ENCODE peak calls at places on chromosomes 4 and X, in nine cellular contexts. K, D, G, B, P, Y, C, E and F are unnamed samples.
A peak's percentile ranks its signal among the peaks of the same experiment; 100 is the strongest.

GRCh38 chr4:135382280-135382679 is 1180.7 kb upstream of the PABPC4L start:
- DNase-seq in K (no peak), D (no peak), G (no peak), B (no peak), P (no peak), Y (no peak), C (no peak), E (no peak), F (no peak)

GRCh38 chr4:85792576-85792975 is 317.6 kb downstream of the ARHGAP24 start:
- DNase-seq in K (no peak), D (no peak), G (no peak), B (no peak), P (no peak), Y (no peak), C (no peak), E (no peak), F (no peak)

GRCh38 chr4:45931151-45931550 is 192.7 kb downstream of the GABRG1 start:
- DNase-seq in K (no peak), D (no peak), G (no peak), B (no peak), P (no peak), Y (no peak), C (no peak), E (no peak), F (no peak)

GRCh38 chrX:136268051-136269048 is 17.1 kb upstream of the MAP7D3 start:
- DNase-seq in K (peak; percentile 7), D (peak; percentile 23), G (peak; percentile 30), B (peak; percentile 25), P (peak; percentile 51), Y (peak; percentile 15), C (no peak), E (no peak), F (no peak)

GRCh38 chr4:41681054-41681453 is 67.5 kb downstream of the PHOX2B start:
- DNase-seq in K (no peak), D (no peak), G (no peak), B (no peak), P (no peak), Y (no peak), C (no peak), E (no peak), F (no peak)

GRCh38 chr4:77385124-77385969 is 220.3 kb upstream of the CXCL13 start:
- DNase-seq in K (peak; percentile 54), D (peak; percentile 43), G (peak; percentile 75), B (peak; percentile 52), P (peak; percentile 52), Y (peak; percentile 20), C (peak; percentile 41), E (peak; percentile 15), F (no peak)

GRCh38 chrX:73289039-73289438 is 74.4 kb upstream of the NAP1L2 start:
- DNase-seq in K (no peak), D (no peak), G (no peak), B (no peak), P (no peak), Y (no peak), C (no peak), E (no peak), F (no peak)

GRCh38 chr4:88108747-88109122 is 49.7 kb downstream of the ABCG2 start:
- DNase-seq in K (no peak), D (no peak), G (no peak), B (no peak), P (no peak), Y (no peak), C (no peak), E (no peak), F (no peak)

GRCh38 chr4:83438719-83439118 is 16.9 kb downstream of the HELQ start:
- DNase-seq in K (no peak), D (no peak), G (no peak), B (no peak), P (no peak), Y (no peak), C (no peak), E (no peak), F (no peak)

GRCh38 chr4:5395781-5396180 is 312.6 kb downstream of the EVC2 start:
- DNase-seq in K (no peak), D (no peak), G (no peak), B (no peak), P (no peak), Y (no peak), C (no peak), E (no peak), F (no peak)

GRCh38 chrX:21158678-21159077 is 215.5 kb upstream of the CNKSR2 start:
- DNase-seq in K (no peak), D (no peak), G (no peak), B (no peak), P (no peak), Y (no peak), C (no peak), E (no peak), F (no peak)

GRCh38 chrX:25968920-25969319 is 169.2 kb upstream of the MAGEB18 start:
- DNase-seq in K (no peak), D (no peak), G (peak; percentile 39), B (no peak), P (peak; percentile 9), Y (no peak), C (no peak), E (no peak), F (no peak)

GRCh38 chr4:181176306-181176705 is 1066.9 kb upstream of the TENM3 start:
- DNase-seq in K (no peak), D (no peak), G (no peak), B (no peak), P (no peak), Y (no peak), C (no peak), E (no peak), F (no peak)

GRCh38 chr4:74038161-74039064 is at the start of gene CXCL3:
- DNase-seq in K (no peak), D (peak; percentile 35), G (peak; percentile 78), B (peak; percentile 80), P (peak; percentile 82), Y (peak; percentile 46), C (peak; percentile 45), E (no peak), F (peak; percentile 86)
- TF ChIP-seq POLR2A in K (no peak), D (no peak), G (peak; percentile 56), B (peak; percentile 22), P (peak; percentile 84), Y (no peak), C (no peak), E (no peak), F (no peak)

GRCh38 chr4:726235-726787 is 20.7 kb downstream of the PCGF3 start:
- DNase-seq in K (no peak), D (no peak), G (no peak), B (no peak), P (no peak), Y (no peak), C (no peak), E (no peak), F (no peak)
- H3K4me3 ChIP-seq in K (no peak overlapping the region), D (no peak overlapping the region), G (no peak overlapping the region), B (no peak overlapping the region), P (peak overlapping the region; percentile 5), Y (no peak overlapping the region), C (no peak overlapping the region), E (no peak overlapping the region), F (no peak overlapping the region)

GRCh38 chrX:12955882-12956703 is 18.8 kb upstream of the TMSB4X start:
- DNase-seq in K (peak; percentile 46), D (no peak), G (peak; percentile 54), B (no peak), P (peak; percentile 54), Y (no peak), C (no peak), E (peak; percentile 77), F (peak; percentile 94)

GRCh38 chrX:12958461-12958860 is 16.4 kb upstream of the TMSB4X start:
- DNase-seq in K (no peak), D (no peak), G (no peak), B (no peak), P (no peak), Y (no peak), C (no peak), E (no peak), F (no peak)

GRCh38 chrX:12954981-12955380 is 19.9 kb upstream of the TMSB4X start:
- DNase-seq in K (no peak), D (no peak), G (no peak), B (no peak), P (no peak), Y (no peak), C (no peak), E (no peak), F (no peak)

GRCh38 chrX:12958059-12958458 is 16.9 kb upstream of the TMSB4X start:
- DNase-seq in K (no peak), D (no peak), G (no peak), B (no peak), P (no peak), Y (no peak), C (no peak), E (peak; percentile 51), F (no peak)

DNA sequence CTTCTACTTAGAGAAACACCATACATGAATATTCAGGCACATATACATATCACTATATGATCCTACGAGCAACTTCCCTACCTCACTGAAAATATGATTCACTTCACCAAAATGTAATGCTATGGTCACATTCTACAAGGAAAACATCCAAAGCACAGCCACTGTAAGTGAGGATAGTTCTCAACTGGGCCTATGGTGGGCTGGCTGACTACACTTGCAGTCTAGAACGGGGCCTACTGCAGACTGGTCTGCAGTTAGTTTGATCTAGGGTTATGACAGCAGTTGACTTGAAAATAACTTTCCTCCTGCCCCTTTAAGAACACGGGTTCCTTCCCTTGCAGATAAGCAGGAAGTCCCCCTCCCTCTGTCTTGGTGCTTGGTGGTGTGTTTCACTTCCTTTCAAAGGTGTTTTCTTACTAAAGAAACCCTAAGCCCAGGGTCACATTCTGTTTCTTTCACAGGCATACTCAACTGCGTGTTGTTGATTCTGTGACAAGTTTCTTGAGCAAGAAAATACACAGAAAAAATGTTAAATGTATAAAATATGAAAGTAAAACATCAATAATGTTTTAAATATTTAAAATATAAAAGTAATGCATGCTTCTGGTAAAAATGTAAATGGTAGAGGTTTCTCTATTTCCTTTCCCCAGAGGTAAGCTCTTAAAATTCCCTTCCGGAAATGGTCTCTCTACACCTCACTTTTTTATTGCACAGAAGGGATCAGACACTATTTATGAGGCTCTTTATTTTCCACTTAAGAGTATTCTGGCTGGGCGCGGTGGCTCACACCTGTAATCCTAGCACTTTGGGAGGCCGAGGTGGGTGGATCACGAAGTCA is 18.0 kb upstream of the TMSB4X start:
- DNase-seq in K (peak; percentile 37), D (no peak), G (peak; percentile 40), B (no peak), P (peak; percentile 46), Y (peak; percentile 52), C (no peak), E (peak; percentile 91), F (no peak)
- TF ChIP-seq POLR2A in K (no peak), D (no peak), G (no peak), B (no peak), P (peak; percentile 43), Y (no peak), C (no peak), E (peak; percentile 65), F (peak; percentile 54)

GRCh38 chrX:15606064-15606590 is 5.4 kb upstream of the ACE2 start:
- DNase-seq in K (no peak), D (no peak), G (no peak), B (no peak), P (no peak), Y (no peak), C (no peak), E (no peak), F (no peak)
- H3K4me3 ChIP-seq in K (no peak overlapping the region), D (no peak overlapping the region), G (no peak overlapping the region), B (peak overlapping the region; percentile 47), P (no peak overlapping the region), Y (no peak overlapping the region), C (no peak overlapping the region), E (no peak overlapping the region), F (no peak overlapping the region)

GRCh38 chrX:38805294-38806053 is 4.2 kb downstream of the MID1IP1 start:
- DNase-seq in K (no peak), D (peak; percentile 44), G (peak; percentile 71), B (peak; percentile 57), P (peak; percentile 26), Y (peak; percentile 21), C (peak; percentile 40), E (no peak), F (peak; percentile 91)
- TF ChIP-seq POLR2A in K (no peak), D (no peak), G (peak; percentile 48), B (no peak), P (peak; percentile 33), Y (no peak), C (no peak), E (peak; percentile 72), F (no peak)